ENCODE peak calls at places on chromosomes 12 and 14, in eight cellular contexts. F is CD4-positive, alpha-beta T cell; Q is transverse colon; U is left ventricle myocardium inferior; I is AG04450; V is psoas muscle; S is fibroblast of lung; A is B cell. Z is an unnamed sample.

GRCh38 chr12:72077111-72077820 is 138.6 kb downstream of the TPH2 start:
- DNase-seq in F (no peak), Q (no peak), U (no peak), I (no peak), V (no peak), S (no peak), A (no peak), Z (no peak)

GRCh38 chr12:80979821-80980220 is 42.1 kb upstream of the LIN7A start:
- DNase-seq in F (no peak), Q (peak), U (no peak), I (no peak), V (no peak), S (no peak), A (no peak), Z (no peak)

GRCh38 chr12:117718141-117718540 is 250.6 kb downstream of the KSR2 start:
- DNase-seq in F (no peak), Q (no peak), U (no peak), I (no peak), V (no peak), S (no peak), A (no peak), Z (no peak)

GRCh38 chr12:30990316-30990715 is 63.8 kb downstream of the TSPAN11 start:
- DNase-seq in F (no peak), Q (no peak), U (no peak), I (no peak), V (no peak), S (no peak), A (no peak), Z (no peak)

GRCh38 chr14:99769123-99769522 is 24.1 kb upstream of the EML1 start:
- DNase-seq in F (no peak), Q (no peak), U (no peak), I (no peak), V (no peak), S (no peak), A (no peak), Z (no peak)

GRCh38 chr14:27096091-27096490 is 498.3 kb upstream of the NOVA1 start:
- DNase-seq in F (no peak), Q (no peak), U (no peak), I (no peak), V (no peak), S (no peak), A (no peak), Z (peak)

GRCh38 chr12:65427646-65428045 is 149.2 kb downstream of the MSRB3 start:
- DNase-seq in F (no peak), Q (no peak), U (no peak), I (no peak), V (no peak), S (no peak), A (no peak), Z (no peak)

GRCh38 chr14:77303417-77304156 is 17.1 kb downstream of the POMT2 start:
- DNase-seq in F (no peak), Q (no peak), U (no peak), I (peak), V (no peak), S (peak), A (no peak), Z (peak)

GRCh38 chr12:8038659-8039114 is 6.2 kb downstream of the FOXJ2 start:
- DNase-seq in F (no peak), Q (peak), U (peak), I (peak), V (peak), S (peak), A (no peak), Z (no peak)

GRCh38 chr12:26783791-26784379 is 49.1 kb downstream of the ITPR2 start:
- DNase-seq in F (no peak), Q (no peak), U (no peak), I (no peak), V (no peak), S (no peak), A (no peak), Z (no peak)

GRCh38 chr12:121628037-121628436 is 1.7 kb downstream of the ORAI1 start:
- DNase-seq in F (no peak), Q (peak), U (no peak), I (no peak), V (no peak), S (no peak), A (no peak), Z (no peak)

GRCh38 chr14:94412671-94413638 is 24.6 kb upstream of the SERPINA1 start:
- DNase-seq in F (no peak), Q (no peak), U (no peak), I (no peak), V (no peak), S (no peak), A (no peak), Z (no peak)

GRCh38 chr14:29442720-29443119 is 484.9 kb downstream of the PRKD1 start:
- DNase-seq in F (no peak), Q (no peak), U (no peak), I (no peak), V (no peak), S (peak), A (no peak), Z (peak)

GRCh38 chr12:123532808-123533649 is 490 bp downstream of the RILPL1 start:
- DNase-seq in F (peak), Q (peak), U (peak), I (no peak), V (peak), S (peak), A (peak), Z (no peak)

GRCh38 chr12:31021181-31021580 is 52.5 kb upstream of the DDX11 start:
- DNase-seq in F (no peak), Q (no peak), U (no peak), I (no peak), V (no peak), S (no peak), A (no peak), Z (no peak)

GRCh38 chr12:92927436-92928116 is 1.5 kb downstream of the EEA1 start:
- DNase-seq in F (no peak), Q (no peak), U (no peak), I (no peak), V (no peak), S (peak), A (no peak), Z (peak)

GRCh38 chr12:106285993-106286392 is 16.5 kb upstream of the TCP11L2 start:
- DNase-seq in F (no peak), Q (no peak), U (no peak), I (no peak), V (no peak), S (no peak), A (no peak), Z (no peak)

GRCh38 chr12:4288296-4289019 is 14.9 kb downstream of the CCND2 start:
- DNase-seq in F (no peak), Q (no peak), U (no peak), I (no peak), V (no peak), S (no peak), A (no peak), Z (no peak)

GRCh38 chr12:39003541-39004160 is 98.3 kb upstream of the CPNE8 start:
- DNase-seq in F (no peak), Q (no peak), U (no peak), I (no peak), V (no peak), S (no peak), A (no peak), Z (no peak)

GRCh38 chr12:89189448-89189847 is 162.9 kb downstream of the DUSP6 start:
- DNase-seq in F (no peak), Q (no peak), U (no peak), I (no peak), V (no peak), S (no peak), A (no peak), Z (no peak)

GRCh38 chr14:104813286-104813685 is 12.4 kb downstream of the ZBTB42 start:
- DNase-seq in F (no peak), Q (no peak), U (no peak), I (no peak), V (no peak), S (no peak), A (no peak), Z (no peak)

GRCh38 chr12:56518570-56518969 is 3.0 kb upstream of the RBMS2 start:
- DNase-seq in F (no peak), Q (no peak), U (no peak), I (no peak), V (no peak), S (no peak), A (no peak), Z (no peak)

GRCh38 chr14:59098377-59098776 is 90.1 kb upstream of the DAAM1 start:
- DNase-seq in F (no peak), Q (no peak), U (no peak), I (peak), V (no peak), S (peak), A (no peak), Z (no peak)

GRCh38 chr12:69653703-69654102 is 43.0 kb upstream of the LRRC10 start:
- DNase-seq in F (no peak), Q (no peak), U (no peak), I (no peak), V (no peak), S (peak), A (no peak), Z (no peak)

GRCh38 chr14:91084516-91084915 is 24.1 kb upstream of the RPS6KA5 start:
- DNase-seq in F (no peak), Q (no peak), U (no peak), I (no peak), V (no peak), S (no peak), A (no peak), Z (no peak)

DNA sequence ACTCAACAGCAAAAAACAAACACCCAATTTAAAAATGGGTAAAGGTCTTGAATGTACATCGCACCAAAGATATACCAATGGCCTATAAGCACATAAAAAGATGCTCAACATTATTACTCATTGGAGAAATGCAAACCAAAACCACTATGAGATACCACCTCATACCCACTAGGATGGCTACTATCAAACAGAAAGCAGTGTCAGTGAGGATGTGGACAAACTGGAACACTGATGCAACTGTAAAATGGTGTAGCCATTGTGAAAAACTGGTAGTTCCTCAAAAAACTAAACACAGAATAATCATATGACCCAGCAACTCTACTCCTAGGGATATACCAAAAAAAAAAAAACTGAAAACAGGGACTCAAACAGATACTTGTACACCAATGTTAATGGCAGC is 49.3 kb downstream of the CDK17 start:
- DNase-seq in F (no peak), Q (no peak), U (no peak), I (no peak), V (no peak), S (no peak), A (no peak), Z (no peak)
- TF ChIP-seq CTCF in F (no peak), Q (no peak), U (no peak), I (no peak), V (no peak), S (no peak), A (no peak), Z (no peak)

GRCh38 chr14:65255583-65256443 is 153.5 kb upstream of the MAX start:
- DNase-seq in F (no peak), Q (peak), U (no peak), I (no peak), V (no peak), S (no peak), A (no peak), Z (no peak)
- TF ChIP-seq CTCF in F (no peak), Q (peak), U (no peak), I (no peak), V (no peak), S (no peak), A (no peak), Z (no peak)

DNA sequence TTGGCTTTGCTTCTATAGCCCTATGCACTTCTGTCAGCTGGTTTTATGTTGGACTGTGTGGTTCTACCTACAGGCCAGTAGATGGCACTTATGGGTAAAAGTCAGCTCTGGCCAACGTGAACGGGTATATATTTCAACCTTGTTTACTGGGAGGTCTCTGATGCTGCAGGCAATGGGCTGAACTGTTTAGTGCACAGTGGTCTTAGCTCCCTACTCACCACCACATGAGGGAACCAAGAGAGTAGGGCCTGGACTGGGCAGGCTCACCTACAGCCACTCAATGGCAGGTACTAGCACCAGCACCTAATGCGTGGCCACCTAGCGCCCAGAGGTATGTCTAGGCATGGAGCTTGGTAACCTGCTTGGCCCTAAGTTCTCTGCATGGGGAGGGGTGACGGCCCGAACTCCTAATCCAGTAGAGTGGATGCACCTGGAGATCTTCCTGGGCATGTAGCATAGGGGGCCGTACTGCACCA is 481.8 kb downstream of the TMEM117 start:
- DNase-seq in F (no peak), Q (no peak), U (no peak), I (peak), V (no peak), S (peak), A (no peak), Z (peak)
- TF ChIP-seq CTCF in F (no peak), Q (peak), U (peak), I (peak), V (no peak), S (peak), A (no peak), Z (peak)

DNA sequence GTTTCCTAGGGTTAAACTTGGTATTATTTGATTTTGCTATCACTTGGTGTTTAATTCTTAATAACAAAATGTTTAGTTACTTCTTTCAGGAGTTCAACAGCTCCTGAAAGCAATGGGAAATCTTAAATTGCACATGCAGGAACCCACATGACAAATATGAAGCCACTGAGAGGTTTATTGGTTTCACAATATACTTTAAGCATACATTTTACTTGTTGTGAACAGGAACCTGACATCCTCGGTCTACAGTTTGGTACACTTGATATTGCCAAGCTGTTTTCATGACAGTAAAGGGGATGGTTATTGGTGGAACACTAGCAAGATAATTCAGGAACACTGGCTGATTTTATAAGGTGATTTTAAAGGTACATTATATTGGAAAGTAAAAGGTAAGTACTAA is 46.2 kb downstream of the SLC38A1 start:
- DNase-seq in F (no peak), Q (no peak), U (no peak), I (no peak), V (no peak), S (no peak), A (no peak), Z (no peak)
- TF ChIP-seq CTCF in F (no peak), Q (no peak), U (no peak), I (no peak), V (no peak), S (no peak), A (no peak), Z (no peak)

GRCh38 chr14:52154992-52155655 is 86.3 kb upstream of the NID2 start:
- DNase-seq in F (no peak), Q (no peak), U (no peak), I (no peak), V (no peak), S (no peak), A (no peak), Z (no peak)
- TF ChIP-seq CTCF in F (no peak), Q (no peak), U (no peak), I (no peak), V (no peak), S (no peak), A (no peak), Z (no peak)

DNA sequence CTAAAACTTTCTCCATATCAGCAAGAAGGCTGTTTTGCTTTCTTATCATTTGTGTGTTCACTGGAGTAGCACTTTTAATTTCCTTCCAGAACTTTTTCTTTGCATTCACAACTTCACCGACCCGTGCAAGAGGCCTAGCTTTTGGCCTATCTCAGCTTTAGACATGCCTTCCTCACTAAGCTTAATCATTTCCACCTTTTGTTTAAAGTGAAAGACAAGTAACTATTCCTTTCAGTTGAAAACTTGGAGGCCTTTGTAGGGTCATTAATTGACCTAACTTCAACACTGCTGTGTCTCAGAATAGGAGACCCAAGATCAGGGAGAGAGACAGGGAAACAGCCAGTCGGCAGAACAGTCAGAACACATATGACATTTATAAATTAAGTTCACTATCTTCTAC is 39.3 kb downstream of the BBS10 start:
- DNase-seq in F (no peak), Q (no peak), U (no peak), I (no peak), V (no peak), S (no peak), A (no peak), Z (no peak)
- TF ChIP-seq CTCF in F (no peak), Q (no peak), U (no peak), I (no peak), V (no peak), S (no peak), A (no peak), Z (no peak)

GRCh38 chr14:92481386-92481785 is 32.2 kb upstream of the RIN3 start:
- DNase-seq in F (no peak), Q (peak), U (no peak), I (no peak), V (no peak), S (peak), A (no peak), Z (no peak)
- TF ChIP-seq CTCF in F (no peak), Q (no peak), U (peak), I (peak), V (no peak), S (peak), A (no peak), Z (peak)

GRCh38 chr12:21607701-21608100 is 3.1 kb upstream of the GYS2 start:
- DNase-seq in F (no peak), Q (no peak), U (no peak), I (no peak), V (no peak), S (peak), A (no peak), Z (no peak)
- TF ChIP-seq CTCF in F (peak), Q (peak), U (peak), I (peak), V (peak), S (peak), A (no peak), Z (peak)

DNA sequence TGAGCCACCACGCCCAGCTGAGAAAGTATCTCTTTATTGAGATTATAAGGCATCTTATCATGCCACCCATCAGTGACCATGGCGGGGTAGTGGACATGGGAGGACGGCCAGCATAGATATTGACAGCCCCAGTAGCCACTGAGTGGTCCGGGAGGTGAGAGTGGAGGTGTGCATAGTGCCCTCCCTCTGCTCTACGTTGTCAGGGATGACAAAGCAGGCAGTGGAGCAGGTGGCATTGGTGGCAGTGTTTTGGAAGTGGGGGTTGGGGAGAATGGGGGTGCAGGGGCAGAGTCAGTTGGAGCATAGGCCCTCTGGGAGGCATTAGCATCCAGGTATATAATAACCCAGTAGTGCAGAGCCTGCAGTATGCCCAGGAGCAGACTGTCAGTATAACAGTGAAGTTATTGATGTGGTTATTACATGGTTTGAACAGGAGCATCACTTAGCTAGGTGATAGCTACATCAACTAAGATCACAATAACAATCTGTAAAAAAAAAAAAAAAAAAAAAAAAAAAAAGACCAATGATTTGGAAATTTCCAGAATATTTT is 41.1 kb downstream of the GNG2 start:
- DNase-seq in F (peak), Q (no peak), U (no peak), I (no peak), V (no peak), S (no peak), A (no peak), Z (no peak)
- TF ChIP-seq CTCF in F (no peak), Q (no peak), U (no peak), I (no peak), V (no peak), S (no peak), A (no peak), Z (no peak)

Z was measured in epithelial cell of proximal tubule.